ENCODE peak calls at places on chromosome 10, in four cellular contexts. C is heart right ventricle, D is hepatocyte, N is thoracic aorta. R is an unnamed sample. For H3K4me1, the result is how much of the 10 kb centered on the place peaks cover.

GRCh38 chr10:11381511-11381910 is 229.9 kb downstream of the USP6NL start:
- DNase-seq in C (no peak), N (no peak), D (no peak), R (no peak)

GRCh38 chr10:17835688-17836087 is 26.5 kb downstream of the MRC1 start:
- DNase-seq in C (no peak), D (peak), N (no peak), R (no peak)

GRCh38 chr10:478471-479245 is 210.8 kb downstream of the DIP2C start:
- DNase-seq in N (no peak), D (no peak), C (no peak), R (no peak)

GRCh38 chr10:46323176-46323575 is 36.4 kb downstream of the ANTXRL start:
- DNase-seq in D (no peak), N (no peak), C (no peak), R (no peak)

GRCh38 chr10:118635674-118636402 is 40.4 kb upstream of the PRLHR start:
- DNase-seq in N (no peak), D (no peak), C (no peak), R (no peak)

GRCh38 chr10:110074986-110075664 is 67.3 kb downstream of the ADD3 start:
- DNase-seq in C (no peak), D (no peak), N (no peak), R (no peak)

GRCh38 chr10:118629211-118629610 is 33.8 kb upstream of the PRLHR start:
- DNase-seq in C (no peak), D (no peak), N (no peak), R (no peak)

GRCh38 chr10:14700551-14700950 is 74.1 kb downstream of the FAM107B start:
- DNase-seq in D (no peak), N (no peak), C (no peak), R (no peak)

GRCh38 chr10:95260397-95260881 is 30.4 kb downstream of the PDLIM1 start:
- DNase-seq in D (peak), N (no peak), C (no peak), R (no peak)

GRCh38 chr10:59361659-59362183 is 628 bp downstream of the FAM13C start:
- DNase-seq in N (no peak), D (peak), C (no peak), R (no peak)

GRCh38 chr10:75137533-75138438 is 26.3 kb downstream of the SAMD8 start:
- DNase-seq in D (peak), N (no peak), C (no peak), R (no peak)

GRCh38 chr10:75038335-75038734 is 73.1 kb upstream of the SAMD8 start:
- DNase-seq in D (no peak), C (no peak), N (no peak), R (no peak)

GRCh38 chr10:91552706-91553105 is 80.2 kb downstream of the PPP1R3C start:
- DNase-seq in C (peak), N (no peak), D (peak), R (no peak)

GRCh38 chr10:51892313-51892712 is 192.9 kb upstream of the CSTF2T start:
- DNase-seq in C (no peak), D (no peak), N (no peak), R (no peak)

GRCh38 chr10:120607710-120608703 is 151.0 kb downstream of the PLPP4 start:
- DNase-seq in N (no peak), C (no peak), D (no peak), R (no peak)

GRCh38 chr10:26931223-26931622 is 70.5 kb upstream of the ABI1 start:
- DNase-seq in D (peak), C (no peak), N (no peak), R (no peak)

GRCh38 chr10:90161-90560 is 41.1 kb upstream of the TUBB8 start:
- DNase-seq in D (no peak), N (no peak), C (no peak), R (no peak)

GRCh38 chr10:111078505-111079185 is 1.8 kb downstream of the ADRA2A start:
- DNase-seq in N (no peak), D (no peak), C (no peak), R (no peak)

GRCh38 chr10:111075577-111076185 is 1.1 kb upstream of the ADRA2A start:
- DNase-seq in D (no peak), N (no peak), C (no peak), R (no peak)

GRCh38 chr10:111077715-111078504 is 1.1 kb downstream of the ADRA2A start:
- DNase-seq in D (peak), C (no peak), N (no peak), R (no peak)

GRCh38 chr10:111076682-111077661 is at the start of gene ADRA2A:
- DNase-seq in D (peak), C (no peak), N (no peak), R (no peak)

DNA sequence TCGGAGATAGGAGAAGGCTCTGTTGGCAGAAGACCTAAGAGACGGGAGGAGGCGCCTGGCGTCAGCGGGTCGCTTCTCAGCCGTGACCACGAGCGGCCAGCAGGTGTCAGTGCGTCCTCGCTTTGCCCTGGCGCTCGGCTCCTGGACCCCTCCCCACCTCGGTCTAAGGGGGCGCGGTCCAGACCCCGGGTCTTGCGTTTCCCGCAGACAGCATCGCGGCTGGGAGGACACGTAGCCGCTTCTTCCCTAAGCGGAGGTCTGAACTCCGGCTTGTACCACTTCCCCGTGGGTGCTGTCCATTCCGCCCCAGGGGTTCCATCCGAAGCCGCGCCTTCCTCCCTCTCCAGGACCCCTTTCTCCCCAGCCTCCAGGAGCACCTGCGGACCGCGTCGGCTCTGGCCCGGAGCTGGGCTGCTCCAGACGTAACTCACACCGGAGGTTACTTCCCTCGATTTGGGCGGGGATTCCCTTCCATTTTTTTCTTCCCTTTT is 593 bp upstream of the ADRA2A start:
- DNase-seq in D (peak), C (peak), N (no peak), R (no peak)
- TF ChIP-seq CTCF in D (peak), C (peak), N (peak), R (peak)

GRCh38 chr10:44961931-44962750 is 2.5 kb downstream of the RASSF4 start:
- DNase-seq in D (no peak), C (peak), N (no peak), R (no peak)
- H3K4me1 ChIP-seq in D (half or more), C (half or more), N (under half), R (under half)

GRCh38 chr10:9018161-9018843 is 963.8 kb downstream of the GATA3 start:
- DNase-seq in C (no peak), N (no peak), D (no peak), R (no peak)
- H3K27ac ChIP-seq in C (no peak), N (no peak), D (no peak), R (no peak)

DNA sequence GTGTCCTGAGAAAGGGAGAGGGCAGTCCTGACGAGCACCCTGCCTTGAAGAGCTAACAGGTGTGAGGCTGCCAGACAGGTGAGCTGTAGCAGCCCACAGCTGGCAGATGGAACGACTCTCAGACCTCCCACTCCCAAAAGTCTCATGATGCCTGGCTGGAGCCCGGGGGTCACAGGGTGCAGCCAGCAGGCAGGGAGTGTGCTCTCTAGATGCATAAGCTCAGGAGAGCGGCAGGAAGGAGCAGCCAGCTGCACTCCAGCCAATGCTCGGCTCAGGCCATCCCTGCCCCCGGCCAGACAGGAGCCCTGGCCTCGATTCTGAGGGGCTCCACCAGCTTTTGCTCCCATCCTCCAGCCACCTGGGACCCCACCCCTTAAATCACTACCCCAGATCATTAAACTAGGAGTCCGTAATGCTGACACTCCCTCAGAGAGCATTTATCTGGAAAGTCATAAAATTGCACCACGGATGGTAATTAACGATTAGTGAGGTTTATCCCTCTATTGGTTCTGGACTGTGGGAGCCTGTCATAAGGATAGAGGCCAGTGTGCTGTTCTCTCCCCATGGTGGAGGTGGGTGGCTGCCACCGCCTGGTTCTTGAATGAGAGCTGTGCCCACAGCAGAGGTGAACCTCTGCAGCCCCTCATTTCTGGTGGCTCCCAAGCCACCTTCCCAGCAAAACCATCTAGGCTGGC is 63.5 kb upstream of the ZMIZ1 start:
- DNase-seq in N (no peak), C (no peak), D (peak), R (no peak)
- TF ChIP-seq CTCF in N (no peak), C (no peak), D (no peak), R (no peak)

GRCh38 chr10:3224241-3224640 is 51.7 kb upstream of the PITRM1 start:
- DNase-seq in N (no peak), C (no peak), D (no peak), R (no peak)
- H3K4me1 ChIP-seq in N (under half), C (under half), D (under half), R (under half)

GRCh38 chr10:88702848-88703597 is 3.0 kb upstream of the LIPK start:
- DNase-seq in D (peak), N (no peak), C (no peak), R (no peak)

GRCh38 chr10:88705951-88706350 is at the start of gene LIPK:
- DNase-seq in N (no peak), D (no peak), C (no peak), R (no peak)

GRCh38 chr10:88707429-88708110 is 1.5 kb downstream of the LIPK start:
- DNase-seq in N (no peak), D (no peak), C (no peak), R (no peak)
- H3K27ac ChIP-seq in N (no peak), D (no peak), C (no peak), R (peak)

GRCh38 chr10:24574578-24575155 is 149.0 kb downstream of the ARHGAP21 start:
- DNase-seq in N (no peak), C (no peak), D (no peak), R (no peak)
- TF ChIP-seq CTCF in N (no peak), C (no peak), D (no peak), R (no peak)

DNA sequence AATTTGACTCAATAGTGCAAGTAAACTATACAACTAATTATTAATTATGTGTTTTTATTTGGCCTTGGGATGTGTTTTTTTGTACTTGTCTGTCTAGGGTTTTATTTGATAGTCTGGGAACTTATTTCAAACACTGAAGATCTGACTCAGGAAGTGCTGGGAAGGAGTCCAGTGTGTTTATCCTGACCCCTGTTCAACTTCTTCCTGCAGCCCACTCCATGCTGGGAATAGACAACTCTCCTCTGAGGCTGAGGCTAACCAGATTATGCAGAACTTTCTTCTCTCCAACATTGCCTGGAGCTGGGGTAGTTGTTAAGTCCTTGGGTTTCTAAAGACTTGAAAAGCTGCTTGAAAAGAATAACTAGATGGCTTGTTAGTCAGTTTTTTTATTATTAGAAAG is 6.9 kb downstream of the CISD1 start:
- DNase-seq in C (no peak), D (peak), N (no peak), R (no peak)
- H3K4me1 ChIP-seq in C (under half), D (under half), N (under half), R (under half)

GRCh38 chr10:21090609-21091082 is 193.5 kb upstream of the NEBL start:
- DNase-seq in C (no peak), D (no peak), N (no peak), R (no peak)

GRCh38 chr10:21095494-21096055 is 198.5 kb upstream of the NEBL start:
- DNase-seq in D (no peak), N (no peak), C (no peak), R (no peak)

GRCh38 chr10:21095073-21095472 is 198.0 kb upstream of the NEBL start:
- DNase-seq in C (no peak), D (no peak), N (no peak), R (no peak)

GRCh38 chr10:21097926-21098355 is 200.8 kb upstream of the NEBL start:
- DNase-seq in D (no peak), N (no peak), C (no peak), R (no peak)

DNA sequence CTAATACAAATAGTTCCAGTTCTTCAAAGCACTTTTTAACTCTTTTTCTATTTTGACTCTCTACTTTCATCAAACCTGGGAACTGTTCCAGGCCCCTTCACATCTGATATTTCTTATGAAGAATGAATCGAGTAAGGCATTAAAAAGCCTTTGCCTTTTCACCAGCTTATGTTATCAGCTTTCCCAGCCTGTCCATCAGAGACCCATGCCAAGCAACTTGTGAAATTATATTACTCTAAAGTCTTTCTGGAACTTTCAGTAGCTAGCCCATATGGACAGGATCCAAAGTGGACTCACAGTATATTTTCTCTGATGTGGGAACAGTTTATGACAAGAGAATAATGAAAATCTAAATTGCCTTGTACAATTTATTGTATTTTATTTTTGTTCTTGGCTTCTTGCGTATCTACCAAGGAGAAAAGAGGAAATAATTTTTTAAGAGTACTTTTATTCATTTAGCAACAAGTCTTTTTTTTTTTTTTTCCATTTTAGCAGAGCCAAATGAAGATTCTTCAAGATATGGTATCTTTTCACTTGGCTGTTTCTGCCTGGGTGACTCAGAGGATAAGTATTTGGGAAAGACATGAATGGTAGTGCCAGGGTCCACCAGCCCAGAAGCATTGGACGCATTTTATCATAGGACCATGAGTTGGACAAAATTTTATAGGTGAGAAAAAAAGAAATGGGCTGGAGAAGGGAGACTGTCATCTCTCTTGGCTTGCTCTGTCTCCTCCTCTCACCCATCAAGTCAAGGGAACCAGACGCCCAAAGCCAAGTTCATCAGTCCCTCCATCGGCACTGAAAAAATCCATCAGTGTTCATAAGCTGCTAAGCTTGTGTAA is 195.8 kb upstream of the NEBL start:
- DNase-seq in D (no peak), N (no peak), C (no peak), R (no peak)
- H3K27ac ChIP-seq in D (no peak), N (no peak), C (no peak), R (no peak)